ENCODE peak calls at places on chromosome 20, in six cellular contexts. V is left ventricle myocardium inferior; D is heart right ventricle; M is CD8-positive, alpha-beta memory T cell; P is heart left ventricle; F is suprapubic skin. S is an unnamed sample.

GRCh38 chr20:51400051-51400926 is 142.2 kb downstream of the NFATC2 start:
- DNase-seq in P (no peak), D (no peak), M (peak; percentile 53), V (no peak), F (no peak), S (no peak)

GRCh38 chr20:41124451-41125094 is 12.8 kb upstream of the PLCG1 start:
- DNase-seq in P (no peak), D (no peak), M (no peak), F (no peak), V (no peak), S (no peak)

GRCh38 chr20:13333036-13333435 is 112.0 kb downstream of the ISM1 start:
- DNase-seq in M (no peak), P (no peak), D (no peak), V (no peak), F (no peak), S (no peak)

GRCh38 chr20:52749020-52749419 is 223.1 kb upstream of the TSHZ2 start:
- DNase-seq in D (no peak), P (no peak), M (no peak), F (no peak), V (no peak), S (no peak)

GRCh38 chr20:51797357-51798025 is 4.8 kb downstream of the SALL4 start:
- DNase-seq in F (no peak), P (no peak), V (no peak), D (no peak), M (no peak), S (no peak)

GRCh38 chr20:58656825-58657224 is 5.7 kb downstream of the STX16 start:
- DNase-seq in F (no peak), V (no peak), P (no peak), M (no peak), D (no peak), S (no peak)

GRCh38 chr20:53794529-53795115 is 201.0 kb upstream of the ZNF217 start:
- DNase-seq in F (no peak), V (no peak), D (no peak), P (no peak), M (no peak), S (no peak)

GRCh38 chr20:44142416-44142815 is 44.6 kb downstream of the JPH2 start:
- DNase-seq in M (no peak), P (no peak), F (no peak), D (no peak), V (no peak), S (no peak)

GRCh38 chr20:7775072-7775471 is 165.2 kb downstream of the HAO1 start:
- DNase-seq in P (no peak), V (no peak), M (no peak), F (no peak), D (no peak), S (no peak)

GRCh38 chr20:44861547-44862006 is 23.9 kb upstream of the YWHAB start:
- DNase-seq in F (peak; percentile 61), P (peak; percentile 48), V (no peak), D (no peak), M (no peak), S (peak; percentile 67)

GRCh38 chr20:45890997-45891983 is at the start of the genes CTSA and NEURL2:
- DNase-seq in P (peak; percentile 93), D (peak; percentile 95), M (peak; percentile 77), F (peak; percentile 97), V (peak; percentile 96), S (peak; percentile 99)

GRCh38 chr20:45890077-45890996 is 671 bp downstream of the NEURL2 start:
- DNase-seq in P (peak; percentile 88), V (peak; percentile 85), M (no peak), F (peak; percentile 88), D (peak; percentile 81), S (peak; percentile 93)

GRCh38 chr20:45893831-45894230 is 2.7 kb downstream of the CTSA start:
- DNase-seq in M (no peak), D (no peak), V (no peak), F (no peak), P (no peak), S (no peak)

GRCh38 chr20:45892828-45893500 is 1.8 kb downstream of the CTSA start:
- DNase-seq in V (no peak), D (no peak), M (no peak), F (no peak), P (no peak), S (no peak)

GRCh38 chr20:45892049-45892816 is 1.1 kb downstream of the CTSA start:
- DNase-seq in V (no peak), D (no peak), F (no peak), M (no peak), P (no peak), S (no peak)
- H3K27ac ChIP-seq in V (peak overlapping the region; percentile 94), D (peak overlapping the region; percentile 82), F (peak overlapping the region; percentile 76), M (peak overlapping the region; percentile 53), P (peak overlapping the region; percentile 91), S (no peak overlapping the region)

GRCh38 chr20:32458061-32458836 is 100.1 kb downstream of the ASXL1 start:
- DNase-seq in V (no peak), D (no peak), M (no peak), P (no peak), F (no peak), S (no peak)

GRCh38 chr20:32457476-32457986 is 99.4 kb downstream of the ASXL1 start:
- DNase-seq in P (peak; percentile 74), D (peak; percentile 60), M (no peak), V (peak; percentile 62), F (no peak), S (peak; percentile 88)

GRCh38 chr20:32455901-32456701 is 98.0 kb downstream of the ASXL1 start:
- DNase-seq in F (no peak), M (no peak), D (no peak), P (no peak), V (peak; percentile 7), S (no peak)

GRCh38 chr20:32455171-32455900 is 97.2 kb downstream of the ASXL1 start:
- DNase-seq in V (peak; percentile 12), D (no peak), F (no peak), M (no peak), P (no peak), S (no peak)

DNA sequence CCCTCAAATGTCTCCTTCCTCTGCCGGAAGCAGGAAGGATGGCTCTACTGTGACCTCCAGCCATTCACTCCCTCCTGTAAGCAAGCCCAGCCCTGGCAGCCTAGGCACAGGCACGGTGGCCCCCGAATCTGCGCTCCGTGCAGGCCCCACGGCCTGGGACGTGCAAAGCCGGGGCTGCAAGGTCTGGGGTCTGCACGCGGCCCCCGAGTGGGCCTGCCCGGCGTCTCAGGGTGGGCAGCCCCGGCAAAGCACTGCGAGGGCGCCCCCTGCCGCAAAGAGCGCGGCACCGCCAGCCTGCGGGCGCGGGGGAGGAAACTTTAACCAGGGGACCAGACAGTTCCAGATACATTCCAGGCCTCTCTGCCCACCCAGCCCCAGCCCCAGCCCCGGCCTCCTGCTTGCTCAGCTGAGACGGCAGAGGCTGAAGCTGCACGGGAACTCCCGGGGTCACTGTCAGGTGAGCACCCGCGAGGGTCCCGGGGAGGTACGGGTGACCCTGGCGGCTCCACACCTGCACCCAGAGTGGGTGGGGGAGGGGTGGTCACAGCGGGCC is 98.8 kb downstream of the ASXL1 start:
- DNase-seq in P (no peak), F (no peak), V (no peak), M (no peak), D (peak; percentile 64), S (peak; percentile 82)
- H3K4me3 ChIP-seq in P (peak overlapping the region; percentile 49), F (peak overlapping the region; percentile 35), V (peak overlapping the region; percentile 73), M (no peak overlapping the region), D (peak overlapping the region; percentile 44), S (peak overlapping the region; percentile 48)

DNA sequence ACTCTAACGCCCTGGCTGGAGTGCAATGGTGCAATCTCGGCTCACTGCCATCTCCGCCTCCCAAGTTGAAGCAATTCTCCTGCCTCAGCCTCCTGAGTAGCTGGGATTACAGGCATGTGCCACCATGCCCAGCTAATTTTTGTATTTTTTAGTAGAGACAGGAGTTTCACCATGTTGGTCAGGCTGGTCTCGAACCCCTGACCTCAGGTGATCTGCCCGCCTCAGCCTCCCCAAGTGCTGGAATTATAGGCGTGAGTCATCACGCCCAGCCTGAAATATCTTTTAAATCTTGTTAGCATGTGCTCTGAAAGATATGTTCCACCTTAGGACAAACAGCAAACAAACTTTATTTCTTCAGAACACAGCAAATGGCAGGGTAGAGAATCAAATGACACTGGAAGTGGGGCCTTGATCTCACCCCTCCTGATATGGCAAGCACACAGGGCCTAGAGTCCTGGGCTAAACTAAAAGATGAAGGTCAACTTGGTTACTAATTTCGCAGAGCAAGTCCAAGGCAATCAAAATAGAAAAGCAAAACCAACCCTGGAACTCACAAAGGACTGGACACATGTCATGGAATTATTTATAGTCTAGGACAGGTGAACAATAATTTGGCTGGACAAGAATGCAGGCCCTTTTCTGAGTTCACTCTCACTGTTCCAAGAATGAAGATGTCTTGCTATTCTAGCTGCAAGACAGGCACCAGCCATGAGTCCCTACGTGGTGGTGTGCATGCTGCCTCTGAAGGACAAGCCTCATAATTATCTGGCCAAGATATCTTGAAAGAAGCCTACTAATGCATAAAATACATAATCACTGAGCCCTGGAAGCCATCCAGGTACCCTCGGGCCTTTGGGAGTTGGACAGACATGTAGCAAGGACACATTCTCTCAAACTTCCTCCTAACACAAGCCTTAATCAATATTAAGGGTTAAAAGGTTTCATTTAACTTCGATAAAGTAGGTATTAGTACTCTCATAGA is 35.6 kb downstream of the B4GALT5 start:
- DNase-seq in P (no peak), V (no peak), D (no peak), M (no peak), F (no peak), S (no peak)
- H3K27ac ChIP-seq in P (peak overlapping the region; percentile 62), V (peak overlapping the region; percentile 79), D (peak overlapping the region; percentile 73), M (peak overlapping the region; percentile 69), F (peak overlapping the region; percentile 79), S (peak overlapping the region; percentile 70)

GRCh38 chr20:9150632-9151031 is 81.7 kb downstream of the PLCB4 start:
- DNase-seq in P (no peak), D (no peak), M (no peak), F (no peak), V (no peak), S (no peak)
- H3K4me3 ChIP-seq in P (no peak overlapping the region), D (no peak overlapping the region), M (no peak overlapping the region), F (no peak overlapping the region), V (no peak overlapping the region), S (no peak overlapping the region)

GRCh38 chr20:17648782-17649730 is 33.0 kb downstream of the RRBP1 start:
- DNase-seq in M (no peak), D (peak; percentile 44), F (peak; percentile 60), V (no peak), P (peak; percentile 35), S (peak; percentile 77)

GRCh38 chr20:17646209-17646717 is 35.8 kb downstream of the RRBP1 start:
- DNase-seq in F (peak; percentile 40), M (no peak), P (no peak), V (no peak), D (no peak), S (no peak)

GRCh38 chr20:17647391-17648305 is 34.4 kb downstream of the RRBP1 start:
- DNase-seq in V (no peak), P (peak; percentile 22), M (no peak), D (no peak), F (peak; percentile 50), S (no peak)

GRCh38 chr20:17646901-17647301 is 35.1 kb downstream of the RRBP1 start:
- DNase-seq in P (peak; percentile 20), M (no peak), F (peak; percentile 47), V (no peak), D (no peak), S (peak; percentile 42)

GRCh38 chr20:17648306-17648646 is 33.8 kb downstream of the RRBP1 start:
- DNase-seq in V (no peak), D (peak; percentile 36), M (no peak), F (peak; percentile 56), P (peak; percentile 45), S (peak; percentile 81)
- H3K27ac ChIP-seq in V (peak overlapping the region; percentile 80), D (no peak overlapping the region), M (no peak overlapping the region), F (no peak overlapping the region), P (peak overlapping the region; percentile 20), S (peak overlapping the region; percentile 32)

GRCh38 chr20:42485566-42485965 is 704.1 kb downstream of the PTPRT start:
- DNase-seq in P (no peak), M (no peak), V (no peak), F (no peak), D (no peak), S (no peak)
- H3K4me3 ChIP-seq in P (no peak overlapping the region), M (no peak overlapping the region), V (no peak overlapping the region), F (no peak overlapping the region), D (no peak overlapping the region), S (no peak overlapping the region)

S was measured in right cardiac atrium.